ENCODE peak calls at places on chromosomes 2 and 18, in four cellular contexts. R is K562, V is HepG2, H is GM12878. Y is an unnamed sample.

GRCh38 chr2:70304501-70304900 is 2.6 kb upstream of the FAM136A start:
- DNase-seq in H (no peak), V (no peak), R (no peak), Y (no peak)

GRCh38 chr2:128784626-128785306 is 466.1 kb upstream of the HS6ST1 start:
- DNase-seq in V (no peak), R (no peak), H (no peak), Y (no peak)

GRCh38 chr2:209476367-209477191 is 52.7 kb downstream of the MAP2 start:
- DNase-seq in R (no peak), H (no peak), V (no peak), Y (no peak)

GRCh38 chr2:47334356-47335136 is 68.4 kb upstream of the MSH2 start:
- DNase-seq in H (no peak), R (no peak), V (no peak), Y (peak)

GRCh38 chr2:228367356-228367755 is 185.9 kb upstream of the SPHKAP start:
- DNase-seq in R (no peak), H (no peak), V (no peak), Y (no peak)

GRCh38 chr2:20108655-20109396 is 57.4 kb upstream of the LAPTM4A start:
- DNase-seq in V (peak), R (no peak), H (no peak), Y (no peak)

GRCh38 chr2:37648316-37649011 is 23.0 kb downstream of the CDC42EP3 start:
- DNase-seq in H (no peak), R (no peak), V (no peak), Y (no peak)

GRCh38 chr18:58502628-58503027 is 126.3 kb downstream of the ALPK2 start:
- DNase-seq in H (no peak), V (no peak), R (no peak), Y (no peak)

GRCh38 chr2:28048341-28048740 is 157.8 kb downstream of the BABAM2 start:
- DNase-seq in H (no peak), R (no peak), V (no peak), Y (no peak)
- TF ChIP-seq CTCF in H (no peak), R (no peak), V (no peak), Y (no peak)

DNA sequence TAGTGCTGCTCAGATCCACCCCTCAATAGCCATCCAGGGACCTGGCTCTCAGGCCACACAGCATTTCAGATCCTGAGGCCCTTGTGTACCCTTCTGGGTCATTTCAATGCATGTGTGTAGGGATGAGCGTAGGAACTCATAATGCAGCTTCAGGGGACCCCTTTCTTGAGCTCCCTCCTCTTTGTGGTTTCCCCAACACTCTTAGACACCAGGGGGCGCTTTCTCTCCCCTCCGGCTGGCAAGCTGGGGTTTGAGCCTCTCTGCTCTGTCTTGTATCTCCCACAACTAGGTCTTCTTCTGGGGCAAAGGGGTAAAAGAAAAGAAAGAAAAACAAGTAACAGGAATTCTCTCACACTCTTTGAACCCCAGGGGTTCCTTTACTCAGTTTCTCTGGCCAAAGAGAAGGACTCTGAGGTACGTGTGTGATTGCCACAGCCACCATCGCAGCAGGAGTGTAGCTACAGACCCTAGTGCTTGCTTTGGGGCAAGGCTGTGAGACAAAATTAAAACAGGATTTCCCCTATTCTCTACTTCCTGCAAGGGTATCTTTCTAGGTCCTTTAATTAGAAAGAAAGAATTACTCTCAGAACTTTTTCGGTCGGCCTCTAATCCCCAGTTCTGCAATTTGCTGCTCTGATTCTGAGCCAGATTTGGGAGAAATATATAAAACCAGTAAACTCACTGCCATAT is 38.0 kb downstream of the CABYR start:
- DNase-seq in H (peak), R (peak), V (peak), Y (peak)
- TF ChIP-seq TCF7 in H (no peak), R (no peak), V (no peak), Y (no peak)

GRCh38 chr2:232341061-232341738 is 37.4 kb upstream of the ALPP start:
- DNase-seq in H (no peak), R (no peak), V (no peak), Y (peak)
- TF ChIP-seq ESRRA in H (no peak), R (no peak), V (no peak), Y (no peak)

GRCh38 chr2:101777337-101777736 is 79.8 kb downstream of the MAP4K4 start:
- DNase-seq in H (no peak), V (no peak), R (no peak), Y (no peak)

GRCh38 chr2:101778102-101778501 is 80.6 kb downstream of the MAP4K4 start:
- DNase-seq in V (no peak), R (no peak), H (no peak), Y (no peak)

GRCh38 chr2:101775092-101775491 is 77.6 kb downstream of the MAP4K4 start:
- DNase-seq in H (no peak), V (no peak), R (no peak), Y (no peak)

GRCh38 chr2:101775636-101776035 is 78.1 kb downstream of the MAP4K4 start:
- DNase-seq in V (no peak), H (no peak), R (no peak), Y (no peak)

GRCh38 chr2:101776172-101777043 is 78.9 kb downstream of the MAP4K4 start:
- DNase-seq in H (no peak), V (peak), R (peak), Y (peak)
- TF ChIP-seq CTCF in H (no peak), V (peak), R (peak), Y (no peak)

Y was measured in WTC11.